ENCODE peak calls at places on chromosome 6, in six cellular contexts. C is BE2C, M is SK-N-SH, X is HepG2, D is cardiac muscle cell, S is fibroblast of lung. V is an unnamed sample. For H3K9me3 and H3K27me3, the result is how much of the 10 kb centered on the place peaks cover.

GRCh38 chr6:108113557-108114519 is 39.3 kb upstream of the OSTM1 start:
- DNase-seq in X (peak), S (peak), M (peak), D (peak), C (peak), V (peak)

GRCh38 chr6:37049990-37050853 is 44.8 kb downstream of the FGD2 start:
- DNase-seq in X (no peak), S (no peak), C (no peak), D (no peak), M (no peak), V (no peak)

GRCh38 chr6:149082320-149082719 is 235.2 kb upstream of the TAB2 start:
- DNase-seq in S (peak), X (peak), M (peak), D (peak), C (peak), V (no peak)

GRCh38 chr6:33692760-33693158 is 18.7 kb downstream of the UQCC2 start:
- DNase-seq in S (peak), D (no peak), C (no peak), M (no peak), X (no peak), V (no peak)

GRCh38 chr6:15793288-15793687 is 130.5 kb upstream of the DTNBP1 start:
- DNase-seq in X (no peak), D (no peak), S (peak), C (no peak), M (no peak), V (no peak)

GRCh38 chr6:47141166-47141565 is 99.0 kb upstream of the ADGRF1 start:
- DNase-seq in X (no peak), C (no peak), D (no peak), S (no peak), M (no peak), V (no peak)

GRCh38 chr6:150169609-150170008 is 26.8 kb downstream of the PPP1R14C start:
- DNase-seq in M (no peak), D (no peak), S (peak), X (no peak), C (no peak), V (no peak)

GRCh38 chr6:161613711-161614110 is 339.9 kb upstream of the AGPAT4 start:
- DNase-seq in M (no peak), D (no peak), C (no peak), X (no peak), S (no peak), V (no peak)

DNA sequence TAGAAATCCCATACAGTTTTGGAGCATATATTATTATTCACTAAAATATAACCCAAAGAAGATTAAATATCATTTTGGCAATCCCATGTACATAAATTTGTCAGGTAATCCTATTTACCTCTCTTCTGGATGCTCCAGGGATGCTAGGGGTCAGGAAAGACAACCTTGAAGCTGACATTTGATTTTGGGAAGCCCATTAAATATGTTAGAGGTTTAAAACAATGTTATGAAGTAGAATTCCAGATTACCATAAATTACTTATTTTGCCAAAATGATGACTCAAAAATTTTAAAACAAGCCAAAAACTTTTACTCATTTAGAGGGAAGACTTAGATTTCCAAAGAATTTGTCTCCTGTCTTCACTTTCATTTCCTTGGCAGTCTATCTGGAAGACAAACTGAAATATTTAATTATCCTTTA is 9.2 kb upstream of the IL22RA2 start:
- DNase-seq in X (no peak), S (no peak), D (no peak), M (no peak), C (no peak), V (no peak)
- H3K9me3 ChIP-seq in X (under half), S (under half), D (under half), M (under half), C (under half), V (under half)

GRCh38 chr6:30096829-30097228 is 16.1 kb downstream of the TRIM31 start:
- DNase-seq in M (no peak), C (no peak), S (no peak), D (no peak), X (no peak), V (no peak)

GRCh38 chr6:30100585-30101422 is 12.1 kb downstream of the TRIM31 start:
- DNase-seq in C (no peak), M (peak), D (peak), S (no peak), X (peak), V (no peak)

GRCh38 chr6:30100154-30100553 is 12.7 kb downstream of the TRIM31 start:
- DNase-seq in D (no peak), M (no peak), S (no peak), X (no peak), C (no peak), V (no peak)

GRCh38 chr6:30101423-30101938 is 11.4 kb downstream of the TRIM31 start:
- DNase-seq in X (peak), M (peak), D (no peak), C (no peak), S (no peak), V (no peak)

DNA sequence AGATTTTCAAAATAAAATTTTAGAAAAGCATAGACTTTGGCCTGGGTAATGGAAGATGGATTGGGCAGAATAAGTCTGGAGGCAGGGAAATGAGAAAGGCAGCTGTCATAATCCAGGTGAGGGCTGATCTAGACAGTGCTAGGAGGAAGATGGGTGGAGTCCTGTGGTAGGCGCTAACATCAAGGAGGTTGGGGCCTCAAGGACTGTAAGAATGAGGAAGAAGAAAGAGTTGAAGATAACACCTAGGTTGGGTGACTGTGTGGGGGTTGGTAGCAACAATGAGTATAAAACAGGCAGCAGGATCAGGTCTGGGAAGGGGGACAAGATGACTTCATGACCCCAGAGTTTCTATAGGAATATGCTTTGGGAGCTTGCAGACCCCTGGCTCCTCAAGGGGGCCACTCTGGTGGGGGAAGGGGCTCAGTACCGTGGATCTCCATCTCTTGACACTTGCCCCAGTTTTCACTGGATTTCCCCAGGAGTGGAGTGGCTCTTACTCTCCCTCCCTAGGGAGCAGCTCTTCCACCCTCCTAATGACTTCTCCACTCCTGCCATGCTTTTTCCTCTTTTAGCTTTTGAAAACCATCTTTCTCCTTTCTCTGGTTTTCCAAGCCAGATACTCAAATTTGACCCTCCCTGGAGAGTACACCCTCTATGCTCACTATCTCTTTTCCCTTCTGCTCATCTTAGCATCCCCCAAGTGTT is 14.8 kb downstream of the TRIM31 start:
- DNase-seq in C (no peak), S (no peak), X (no peak), D (no peak), M (no peak), V (no peak)
- H3K27me3 ChIP-seq in C (half or more), S (under half), X (under half), D (half or more), M (half or more), V (half or more)

DNA sequence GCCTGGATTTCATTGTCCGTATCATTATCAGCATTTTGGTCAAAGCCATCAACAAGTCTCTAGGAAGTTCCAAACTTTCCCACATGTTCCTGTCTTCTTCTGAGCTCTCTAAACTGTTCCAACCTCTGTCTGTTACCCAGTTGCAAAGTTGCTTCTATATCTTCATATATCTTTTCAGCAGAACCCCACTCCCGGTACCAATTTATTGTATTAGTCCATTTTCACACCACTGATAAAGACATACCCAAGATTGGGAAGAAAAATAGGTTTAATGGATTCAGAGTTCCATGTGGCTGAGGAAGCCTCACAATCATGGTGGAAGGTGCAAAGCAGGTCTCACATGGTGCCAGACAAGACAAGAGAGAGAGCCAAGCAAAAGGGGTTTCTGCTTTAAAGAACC is 293.2 kb downstream of the EPM2A start:
- DNase-seq in D (no peak), X (no peak), C (no peak), S (no peak), M (no peak), V (no peak)
- H3K9me3 ChIP-seq in D (under half), X (half or more), C (under half), S (under half), M (under half), V (under half)

GRCh38 chr6:5511924-5512323 is 250.6 kb downstream of the FARS2 start:
- DNase-seq in D (no peak), S (peak), M (no peak), C (no peak), X (no peak), V (peak)

GRCh38 chr6:5512422-5512821 is 251.1 kb downstream of the FARS2 start:
- DNase-seq in X (no peak), D (no peak), M (no peak), S (no peak), C (no peak), V (no peak)

GRCh38 chr6:5515200-5515599 is 253.9 kb downstream of the FARS2 start:
- DNase-seq in M (no peak), C (no peak), X (no peak), D (no peak), S (no peak), V (no peak)

GRCh38 chr6:5514353-5514752 is 253.0 kb downstream of the FARS2 start:
- DNase-seq in D (no peak), S (no peak), X (no peak), C (no peak), M (no peak), V (no peak)

GRCh38 chr6:5513393-5513792 is 252.1 kb downstream of the FARS2 start:
- DNase-seq in S (no peak), M (no peak), D (no peak), X (no peak), C (no peak), V (no peak)
- H3K27me3 ChIP-seq in S (under half), M (under half), D (under half), X (under half), C (under half), V (under half)

DNA sequence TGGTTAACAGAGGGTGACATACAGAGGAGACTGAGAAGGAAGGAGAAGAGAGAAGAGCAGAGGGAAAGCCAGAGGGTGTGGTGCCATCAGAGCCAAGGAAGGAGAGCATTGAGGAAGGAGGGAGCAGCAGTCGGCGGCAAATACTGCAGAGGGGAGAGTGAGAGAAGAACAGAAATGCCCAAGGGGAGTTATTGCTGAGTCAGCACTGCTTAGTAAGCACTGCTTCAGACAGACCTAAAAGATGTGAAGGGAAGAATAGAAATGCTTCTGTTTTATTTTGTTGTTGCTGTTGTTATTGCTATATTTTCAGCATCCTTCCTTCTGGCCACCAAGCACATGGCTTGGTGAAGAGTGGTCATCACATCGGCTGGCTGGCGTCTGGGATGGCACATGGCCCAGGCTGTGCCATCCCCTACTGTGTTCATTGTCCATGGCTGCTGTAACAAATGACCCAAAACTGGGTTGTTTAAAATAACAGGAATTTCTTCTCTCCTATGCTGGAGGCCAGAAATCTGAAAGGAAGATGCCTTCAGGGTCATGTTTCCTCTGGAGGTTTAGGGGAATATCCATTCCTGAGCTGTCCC is 204.1 kb upstream of the CNR1 start:
- DNase-seq in S (no peak), C (no peak), X (no peak), D (no peak), M (no peak), V (no peak)
- H3K9me3 ChIP-seq in S (under half), C (under half), X (under half), D (under half), M (under half), V (under half)

V was measured in AG04450.